ENCODE peak calls at places on chromosomes 12 and 14, in eight cellular contexts. O is body of pancreas, Y is brain microvascular endothelial cell, X is OCI-LY7, T is fibroblast of lung, W is A549, M is PC-3, F is GM23338. S is an unnamed sample.

GRCh38 chr12:991350-992278 is 591 bp downstream of the ERC1 start:
- DNase-seq in F (peak; percentile 68), O (no peak), T (no peak), Y (no peak), X (peak; percentile 47), W (no peak), M (peak; percentile 17), S (peak; percentile 63)

GRCh38 chr12:115898670-115899069 is 378.8 kb downstream of the MED13L start:
- DNase-seq in Y (peak; percentile 6), O (no peak), T (no peak), X (no peak), F (no peak), M (peak; percentile 23), W (peak; percentile 28), S (no peak)

GRCh38 chr12:68028647-68029046 is 39.4 kb downstream of the IFNG-AS1 start:
- DNase-seq in O (no peak), X (no peak), F (no peak), W (no peak), M (no peak), T (no peak), Y (no peak), S (no peak)

GRCh38 chr12:22461786-22462185 is 82.6 kb downstream of the C2CD5 start:
- DNase-seq in O (no peak), W (no peak), X (no peak), Y (no peak), M (no peak), F (no peak), T (no peak), S (no peak)

GRCh38 chr12:124703852-124704251 is 136.4 kb upstream of the NCOR2 start:
- DNase-seq in O (no peak), Y (no peak), X (no peak), W (no peak), M (no peak), T (peak; percentile 41), F (no peak), S (no peak)

GRCh38 chr12:112170376-112170775 is 45.0 kb downstream of the TRAFD1 start:
- DNase-seq in W (peak; percentile 30), O (no peak), T (no peak), F (peak; percentile 60), Y (peak; percentile 30), M (peak; percentile 44), X (peak; percentile 26), S (peak; percentile 30)

GRCh38 chr12:107207931-107208515 is 114.7 kb upstream of the CRY1 start:
- DNase-seq in X (no peak), T (no peak), O (no peak), M (no peak), W (no peak), Y (peak; percentile 24), F (no peak), S (no peak)

GRCh38 chr14:70585221-70585620 is 15.2 kb downstream of the MED6 start:
- DNase-seq in W (peak; percentile 21), Y (no peak), F (peak; percentile 25), X (no peak), T (no peak), M (peak; percentile 11), O (no peak), S (no peak)

GRCh38 chr14:90820958-90821357 is 4.7 kb upstream of the TTC7B start:
- DNase-seq in O (peak; percentile 48), M (peak; percentile 66), F (no peak), Y (peak; percentile 37), W (no peak), X (no peak), T (no peak), S (peak; percentile 86)

GRCh38 chr14:34804933-34805332 is 70.2 kb downstream of the BAZ1A start:
- DNase-seq in M (no peak), F (no peak), W (no peak), Y (no peak), X (no peak), T (no peak), O (no peak), S (no peak)

GRCh38 chr12:120584343-120585149 is 3.3 kb upstream of the POP5 start:
- DNase-seq in O (peak; percentile 44), W (peak; percentile 49), Y (no peak), M (peak; percentile 77), F (peak; percentile 72), T (no peak), X (peak; percentile 57), S (peak; percentile 38)

GRCh38 chr12:388547-389137 is 478 bp downstream of the KDM5A start:
- DNase-seq in Y (peak; percentile 3), M (peak; percentile 15), F (peak; percentile 69), W (peak; percentile 37), X (peak; percentile 75), T (peak; percentile 19), O (peak; percentile 16), S (peak; percentile 30)

GRCh38 chr12:113137861-113138783 is 2.6 kb upstream of the RASAL1 start:
- DNase-seq in O (no peak), X (no peak), W (no peak), F (no peak), T (no peak), Y (no peak), M (no peak), S (no peak)

GRCh38 chr12:25838007-25838406 is 120.5 kb upstream of the RASSF8 start:
- DNase-seq in O (no peak), X (no peak), Y (no peak), M (no peak), F (peak; percentile 9), T (no peak), W (no peak), S (no peak)

GRCh38 chr12:11710906-11711305 is 61.4 kb downstream of the ETV6 start:
- DNase-seq in Y (no peak), X (no peak), O (no peak), T (no peak), M (no peak), W (no peak), F (no peak), S (no peak)

GRCh38 chr12:20602671-20603402 is 92.3 kb upstream of the SLCO1C1 start:
- DNase-seq in F (no peak), Y (peak; percentile 66), W (peak; percentile 83), O (no peak), X (no peak), M (peak; percentile 12), T (peak; percentile 86), S (no peak)

GRCh38 chr14:70114621-70115156 is 74.1 kb downstream of the SLC8A3 start:
- DNase-seq in W (no peak), M (no peak), T (no peak), X (no peak), F (no peak), O (no peak), Y (no peak), S (no peak)

GRCh38 chr14:20711275-20712069 is 22.9 kb downstream of the ANG start:
- DNase-seq in X (no peak), W (no peak), T (no peak), Y (no peak), F (no peak), O (no peak), M (no peak), S (no peak)

GRCh38 chr12:121017966-121018491 is 1.7 kb upstream of the C12orf43 start:
- DNase-seq in F (no peak), Y (no peak), T (no peak), X (no peak), O (no peak), W (no peak), M (no peak), S (no peak)

DNA sequence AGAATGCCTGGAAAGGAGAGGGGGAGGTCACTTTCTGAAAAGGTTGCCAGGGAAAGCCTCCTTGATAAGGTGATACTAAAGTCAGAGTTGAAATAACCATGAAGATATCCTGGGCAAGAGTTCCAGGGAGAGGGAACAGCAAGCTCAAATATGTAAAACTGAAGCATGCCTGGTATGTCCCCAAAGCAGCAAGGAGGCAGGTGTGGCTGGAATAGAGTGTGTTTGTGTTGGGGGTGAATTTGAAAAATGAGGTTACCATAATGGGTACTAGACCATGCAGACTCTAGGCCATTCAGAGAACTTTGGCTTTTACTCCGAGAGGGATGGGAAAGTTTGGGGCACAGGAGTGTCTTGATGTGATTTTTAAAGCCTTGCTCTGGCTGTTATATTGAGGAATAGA is 66.7 kb upstream of the PTCSC3 start:
- DNase-seq in W (no peak), F (peak; percentile 49), X (no peak), O (no peak), T (no peak), Y (no peak), M (no peak), S (no peak)
- H3K27ac ChIP-seq in W (no peak overlapping the region), F (no peak overlapping the region), X (no peak overlapping the region), O (no peak overlapping the region), T (no peak overlapping the region), Y (no peak overlapping the region), M (no peak overlapping the region), S (no peak overlapping the region)

DNA sequence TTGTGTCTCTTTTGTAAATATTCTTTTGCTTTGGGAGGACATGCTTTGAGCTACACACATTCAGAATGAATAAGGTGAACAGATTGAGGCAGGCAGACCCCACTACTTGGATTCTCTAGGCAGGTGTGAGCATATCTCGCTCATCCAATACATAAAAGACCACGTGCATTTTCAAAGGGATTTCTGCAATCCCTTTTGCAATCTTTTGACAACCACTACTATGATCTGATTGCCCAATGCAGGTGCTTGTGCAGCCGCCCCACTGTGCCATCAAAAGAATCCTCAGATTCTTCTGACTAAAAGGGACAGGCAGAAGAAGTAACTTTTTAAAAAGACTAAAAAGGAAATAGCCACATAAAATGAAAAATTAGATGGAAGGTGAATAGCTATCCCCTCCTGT is 341.4 kb downstream of the BMP4 start:
- DNase-seq in O (no peak), T (no peak), F (no peak), Y (no peak), X (no peak), W (no peak), M (no peak), S (no peak)
- TF ChIP-seq CTCF in O (no peak), T (no peak), F (no peak), Y (no peak), X (no peak), W (no peak), M (no peak), S (no peak)

GRCh38 chr12:45227668-45228067 is 11.8 kb downstream of the ANO6 start:
- DNase-seq in T (no peak), F (no peak), M (no peak), X (no peak), Y (no peak), W (no peak), O (no peak), S (no peak)

GRCh38 chr12:45224311-45224710 is 8.4 kb downstream of the ANO6 start:
- DNase-seq in F (no peak), O (no peak), Y (no peak), M (no peak), X (no peak), W (no peak), T (no peak), S (no peak)

GRCh38 chr12:45220366-45220931 is 4.6 kb downstream of the ANO6 start:
- DNase-seq in F (no peak), O (no peak), W (no peak), M (peak; percentile 62), Y (no peak), X (no peak), T (no peak), S (peak; percentile 72)

GRCh38 chr12:45220961-45221360 is 5.1 kb downstream of the ANO6 start:
- DNase-seq in M (no peak), Y (no peak), F (no peak), W (no peak), T (no peak), X (no peak), O (no peak), S (no peak)

GRCh38 chr12:45223868-45224267 is 8.0 kb downstream of the ANO6 start:
- DNase-seq in O (no peak), X (no peak), F (no peak), Y (no peak), W (no peak), M (no peak), T (no peak), S (no peak)
- H3K27ac ChIP-seq in O (no peak overlapping the region), X (no peak overlapping the region), F (peak overlapping the region; percentile 16), Y (no peak overlapping the region), W (no peak overlapping the region), M (no peak overlapping the region), T (no peak overlapping the region), S (peak overlapping the region; percentile 35)

GRCh38 chr14:65170768-65171251 is 68.5 kb upstream of the MAX start:
- DNase-seq in M (peak; percentile 80), T (peak; percentile 75), F (peak; percentile 73), W (peak; percentile 57), X (peak; percentile 27), O (peak; percentile 28), Y (peak; percentile 80), S (peak; percentile 8)
- TF ChIP-seq CTCF in M (peak; percentile 76), T (peak; percentile 46), F (peak; percentile 55), W (peak; percentile 43), X (peak; percentile 66), O (no peak), Y (peak; percentile 77), S (no peak)

S was measured in RWPE1.